ENCODE peak calls at places on chromosomes 1 and 21, in four cellular contexts. One of them, this sample, is unnamed. For H3K4me1 and H3K9me3, the result is how much of the 10 kb centered on the place peaks cover.

GRCh38 chr1:22038036-22038435 is 14.5 kb upstream of the CDC42 start:
- DNase-seq in upper lobe of right lung: no peak
- DNase-seq in fibroblast of lung: no peak
- DNase-seq in Peyer's patch: no peak
- DNase-seq in this sample: no peak

GRCh38 chr1:213273546-213273945 is 222.5 kb downstream of the RPS6KC1 start:
- DNase-seq in fibroblast of lung: no peak
- DNase-seq in upper lobe of right lung: no peak
- DNase-seq in Peyer's patch: no peak
- DNase-seq in this sample: no peak

GRCh38 chr1:150567341-150567716 is 12.1 kb downstream of the MCL1 start:
- DNase-seq in Peyer's patch: no peak
- DNase-seq in upper lobe of right lung: peak
- DNase-seq in fibroblast of lung: peak
- DNase-seq in this sample: peak

GRCh38 chr1:7136166-7136953 is 351.1 kb downstream of the CAMTA1 start:
- DNase-seq in Peyer's patch: no peak
- DNase-seq in upper lobe of right lung: no peak
- DNase-seq in fibroblast of lung: no peak
- DNase-seq in this sample: no peak

GRCh38 chr1:180966744-180967536 is 54.2 kb downstream of the KIAA1614 start:
- DNase-seq in fibroblast of lung: no peak
- DNase-seq in Peyer's patch: no peak
- DNase-seq in upper lobe of right lung: no peak
- DNase-seq in this sample: no peak

GRCh38 chr1:1020000-1020404 is at the start of gene AGRN:
- DNase-seq in Peyer's patch: peak
- DNase-seq in fibroblast of lung: no peak
- DNase-seq in upper lobe of right lung: no peak
- DNase-seq in this sample: no peak

GRCh38 chr1:191174298-191174697 is 696.6 kb upstream of the BRINP3 start:
- DNase-seq in upper lobe of right lung: no peak
- DNase-seq in fibroblast of lung: peak
- DNase-seq in Peyer's patch: no peak
- DNase-seq in this sample: no peak

GRCh38 chr21:36792505-36792967 is 93.6 kb downstream of the SIM2 start:
- DNase-seq in upper lobe of right lung: no peak
- DNase-seq in fibroblast of lung: no peak
- DNase-seq in Peyer's patch: no peak
- DNase-seq in this sample: no peak

GRCh38 chr1:185314416-185314815 is 2.6 kb downstream of the IVNS1ABP start:
- DNase-seq in Peyer's patch: no peak
- DNase-seq in upper lobe of right lung: no peak
- DNase-seq in fibroblast of lung: no peak
- DNase-seq in this sample: no peak

GRCh38 chr1:101278238-101278637 is 41.4 kb downstream of the S1PR1 start:
- DNase-seq in Peyer's patch: no peak
- DNase-seq in fibroblast of lung: no peak
- DNase-seq in upper lobe of right lung: no peak
- DNase-seq in this sample: no peak
- H3K4me1 ChIP-seq in Peyer's patch: under half
- H3K4me1 ChIP-seq in fibroblast of lung: under half
- H3K4me1 ChIP-seq in upper lobe of right lung: under half
- H3K4me1 ChIP-seq in this sample: half or more

DNA sequence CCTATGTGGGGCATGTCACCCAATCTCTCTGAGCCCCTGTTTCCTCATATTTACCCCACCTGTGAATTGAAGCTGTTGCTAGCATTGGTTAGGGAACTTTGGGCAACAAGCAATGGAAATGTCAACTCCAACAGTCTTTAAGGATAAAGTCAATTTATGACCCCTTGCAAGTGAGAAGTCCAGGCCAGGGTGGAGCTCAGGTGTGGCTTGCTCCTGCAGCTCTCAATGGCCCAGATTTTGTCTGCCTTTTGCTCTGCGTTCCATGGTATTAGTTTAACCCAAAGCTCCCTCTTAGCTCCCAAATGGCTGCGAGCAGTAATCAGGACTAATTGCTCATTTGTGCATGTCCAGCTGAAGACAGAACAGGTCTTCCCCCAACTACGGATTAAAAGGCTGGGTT is 70.4 kb upstream of the ABCG1 start:
- DNase-seq in upper lobe of right lung: no peak
- DNase-seq in Peyer's patch: no peak
- DNase-seq in fibroblast of lung: no peak
- DNase-seq in this sample: no peak
- H3K9me3 ChIP-seq in upper lobe of right lung: under half
- H3K9me3 ChIP-seq in Peyer's patch: under half
- H3K9me3 ChIP-seq in fibroblast of lung: under half
- H3K9me3 ChIP-seq in this sample: under half

GRCh38 chr1:114113801-114114750 is 39.6 kb downstream of the SYT6 start:
- DNase-seq in Peyer's patch: no peak
- DNase-seq in upper lobe of right lung: no peak
- DNase-seq in fibroblast of lung: no peak
- DNase-seq in this sample: no peak
- H3K4me3 ChIP-seq in Peyer's patch: no peak
- H3K4me3 ChIP-seq in upper lobe of right lung: no peak
- H3K4me3 ChIP-seq in fibroblast of lung: no peak
- H3K4me3 ChIP-seq in this sample: no peak

DNA sequence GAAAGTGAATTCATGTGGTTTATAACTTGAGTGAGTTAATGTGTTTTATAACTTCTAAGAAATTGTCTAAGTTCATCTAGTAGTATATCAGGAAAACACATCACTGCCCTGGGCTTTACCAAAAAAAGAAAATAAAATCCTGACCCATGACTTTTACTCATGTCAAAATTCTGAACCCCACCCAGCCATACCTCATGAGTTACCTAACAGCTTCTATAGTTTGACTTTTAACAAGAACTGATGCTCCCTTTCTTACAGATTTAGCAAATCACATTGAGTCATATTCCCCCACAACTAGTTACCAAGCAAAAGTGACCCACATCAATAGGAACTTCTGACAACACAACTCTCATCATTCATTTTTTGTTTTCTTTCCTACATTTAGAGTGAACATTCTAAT is 57.3 kb downstream of the ESRRG start:
- DNase-seq in fibroblast of lung: no peak
- DNase-seq in upper lobe of right lung: no peak
- DNase-seq in Peyer's patch: no peak
- DNase-seq in this sample: no peak
- H3K4me1 ChIP-seq in fibroblast of lung: under half
- H3K4me1 ChIP-seq in upper lobe of right lung: under half
- H3K4me1 ChIP-seq in Peyer's patch: under half
- H3K4me1 ChIP-seq in this sample: under half

DNA sequence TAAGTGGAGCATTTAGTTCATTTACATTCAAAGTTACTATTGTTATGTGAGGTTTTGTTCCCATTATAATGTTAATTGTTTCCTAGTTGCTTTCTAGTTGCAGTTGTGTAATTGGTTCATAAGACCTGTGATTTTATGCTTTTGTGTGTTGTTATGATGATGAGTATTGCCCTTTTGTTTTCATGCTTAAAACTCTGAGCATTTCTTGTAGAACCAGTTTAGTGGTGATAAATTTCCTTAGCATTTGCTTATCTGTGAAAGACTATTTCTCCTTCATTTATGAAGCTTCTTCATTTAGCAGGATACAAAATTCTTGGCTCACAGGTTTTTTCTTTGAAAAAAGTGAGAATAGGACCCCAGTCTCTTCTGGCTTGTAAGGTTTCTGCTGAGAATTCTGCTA is 274.8 kb upstream of the SPAG17 start:
- DNase-seq in upper lobe of right lung: no peak
- DNase-seq in fibroblast of lung: no peak
- DNase-seq in Peyer's patch: no peak
- DNase-seq in this sample: no peak
- H3K9me3 ChIP-seq in upper lobe of right lung: under half
- H3K9me3 ChIP-seq in fibroblast of lung: under half
- H3K9me3 ChIP-seq in Peyer's patch: under half
- H3K9me3 ChIP-seq in this sample: under half

GRCh38 chr1:197915217-197915616 is 2.0 kb upstream of the LHX9 start:
- DNase-seq in fibroblast of lung: no peak
- DNase-seq in Peyer's patch: no peak
- DNase-seq in upper lobe of right lung: no peak
- DNase-seq in this sample: no peak
- H3K4me3 ChIP-seq in fibroblast of lung: no peak
- H3K4me3 ChIP-seq in Peyer's patch: no peak
- H3K4me3 ChIP-seq in upper lobe of right lung: no peak
- H3K4me3 ChIP-seq in this sample: no peak

DNA sequence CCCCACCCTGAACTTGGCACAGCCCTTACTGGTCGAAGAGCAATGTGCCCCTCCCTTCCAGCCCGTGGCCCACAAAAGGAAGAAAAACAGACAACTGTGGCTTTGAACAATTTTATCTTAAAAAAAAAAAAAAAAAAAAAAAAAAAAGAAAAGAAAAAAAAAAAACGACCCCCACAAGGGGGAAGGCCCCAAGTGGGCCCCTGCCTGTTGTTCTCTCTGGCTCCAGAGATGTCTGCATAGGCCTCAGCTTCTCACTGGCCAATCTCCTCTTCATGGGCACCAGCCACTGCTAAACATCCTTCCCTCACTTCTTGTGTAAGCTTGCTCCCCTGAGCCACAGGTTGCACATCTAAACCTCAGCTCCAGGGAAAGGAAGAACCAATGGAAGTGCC is 386 bp upstream of the TSTD1 start:
- DNase-seq in upper lobe of right lung: no peak
- DNase-seq in Peyer's patch: no peak
- DNase-seq in fibroblast of lung: no peak
- DNase-seq in this sample: no peak
- H3K4me1 ChIP-seq in upper lobe of right lung: under half
- H3K4me1 ChIP-seq in Peyer's patch: under half
- H3K4me1 ChIP-seq in fibroblast of lung: under half
- H3K4me1 ChIP-seq in this sample: under half

DNA sequence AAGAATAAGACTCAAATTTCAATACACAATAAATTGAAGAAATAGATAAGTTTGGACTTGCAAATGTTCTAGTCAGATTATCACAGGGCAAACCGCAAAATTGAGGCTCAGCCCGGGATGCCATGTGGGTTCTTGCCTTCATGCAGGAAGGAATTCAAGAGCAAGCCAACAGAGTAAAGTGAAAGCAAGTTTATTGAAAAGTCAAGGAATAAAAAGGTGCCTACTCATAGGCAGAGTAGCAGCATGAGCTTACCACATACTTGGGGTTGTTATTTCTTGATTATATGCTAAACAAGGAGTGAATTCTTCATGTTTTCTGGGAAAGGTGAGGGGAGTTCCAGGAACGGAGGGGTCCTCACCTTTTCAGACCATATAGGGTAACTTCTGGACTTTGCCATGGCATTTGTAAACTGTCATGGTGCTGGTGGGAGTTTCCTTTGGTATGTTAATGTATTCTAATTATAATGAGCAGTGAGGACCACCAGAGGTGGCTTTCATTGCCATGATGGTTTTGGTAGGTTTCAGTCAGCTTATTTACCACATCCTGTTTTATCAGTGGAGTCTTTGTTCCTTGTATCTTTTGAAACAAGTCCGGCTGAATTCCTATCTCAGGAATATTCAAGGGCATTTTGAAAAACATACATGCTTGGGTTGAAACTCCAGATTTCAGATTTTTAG is 2.0 kb upstream of the OR2AK2 start:
- DNase-seq in upper lobe of right lung: no peak
- DNase-seq in fibroblast of lung: no peak
- DNase-seq in Peyer's patch: no peak
- DNase-seq in this sample: no peak
- H3K9me3 ChIP-seq in upper lobe of right lung: under half
- H3K9me3 ChIP-seq in fibroblast of lung: under half
- H3K9me3 ChIP-seq in Peyer's patch: under half
- H3K9me3 ChIP-seq in this sample: under half

GRCh38 chr1:80250573-80251168 is 1244.1 kb upstream of the ADGRL4 start:
- DNase-seq in Peyer's patch: no peak
- DNase-seq in upper lobe of right lung: no peak
- DNase-seq in fibroblast of lung: peak
- DNase-seq in this sample: no peak

GRCh38 chr1:80248886-80249285 is 1242.4 kb upstream of the ADGRL4 start:
- DNase-seq in upper lobe of right lung: no peak
- DNase-seq in Peyer's patch: no peak
- DNase-seq in fibroblast of lung: peak
- DNase-seq in this sample: no peak

GRCh38 chr1:80251591-80251990 is 1245.1 kb upstream of the ADGRL4 start:
- DNase-seq in fibroblast of lung: peak
- DNase-seq in upper lobe of right lung: no peak
- DNase-seq in Peyer's patch: no peak
- DNase-seq in this sample: no peak

GRCh38 chr1:80245813-80246212 is 1239.3 kb upstream of the ADGRL4 start:
- DNase-seq in Peyer's patch: no peak
- DNase-seq in fibroblast of lung: no peak
- DNase-seq in upper lobe of right lung: no peak
- DNase-seq in this sample: no peak

DNA sequence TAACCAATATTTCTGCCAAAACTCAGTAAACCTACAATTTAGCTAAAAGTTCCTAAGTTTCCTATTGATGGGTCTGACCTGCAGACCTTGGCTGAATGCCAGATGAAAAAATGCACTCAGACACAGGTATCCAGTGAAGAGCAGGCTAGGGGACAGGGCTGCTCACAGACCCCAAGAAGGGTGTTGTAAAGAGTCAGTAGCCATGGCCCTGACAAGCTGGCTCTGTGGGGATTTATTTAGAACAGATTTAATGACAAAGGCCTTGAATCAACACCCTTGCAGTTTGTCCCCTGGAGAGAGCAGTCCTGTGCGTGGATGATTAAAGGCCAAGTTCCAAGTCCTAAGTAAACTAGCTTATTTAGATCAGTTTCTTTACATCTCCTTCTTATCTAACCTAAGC is 1243.2 kb upstream of the ADGRL4 start:
- DNase-seq in fibroblast of lung: no peak
- DNase-seq in upper lobe of right lung: no peak
- DNase-seq in Peyer's patch: no peak
- DNase-seq in this sample: no peak
- H3K4me3 ChIP-seq in fibroblast of lung: no peak
- H3K4me3 ChIP-seq in upper lobe of right lung: no peak
- H3K4me3 ChIP-seq in Peyer's patch: no peak
- H3K4me3 ChIP-seq in this sample: no peak

DNA sequence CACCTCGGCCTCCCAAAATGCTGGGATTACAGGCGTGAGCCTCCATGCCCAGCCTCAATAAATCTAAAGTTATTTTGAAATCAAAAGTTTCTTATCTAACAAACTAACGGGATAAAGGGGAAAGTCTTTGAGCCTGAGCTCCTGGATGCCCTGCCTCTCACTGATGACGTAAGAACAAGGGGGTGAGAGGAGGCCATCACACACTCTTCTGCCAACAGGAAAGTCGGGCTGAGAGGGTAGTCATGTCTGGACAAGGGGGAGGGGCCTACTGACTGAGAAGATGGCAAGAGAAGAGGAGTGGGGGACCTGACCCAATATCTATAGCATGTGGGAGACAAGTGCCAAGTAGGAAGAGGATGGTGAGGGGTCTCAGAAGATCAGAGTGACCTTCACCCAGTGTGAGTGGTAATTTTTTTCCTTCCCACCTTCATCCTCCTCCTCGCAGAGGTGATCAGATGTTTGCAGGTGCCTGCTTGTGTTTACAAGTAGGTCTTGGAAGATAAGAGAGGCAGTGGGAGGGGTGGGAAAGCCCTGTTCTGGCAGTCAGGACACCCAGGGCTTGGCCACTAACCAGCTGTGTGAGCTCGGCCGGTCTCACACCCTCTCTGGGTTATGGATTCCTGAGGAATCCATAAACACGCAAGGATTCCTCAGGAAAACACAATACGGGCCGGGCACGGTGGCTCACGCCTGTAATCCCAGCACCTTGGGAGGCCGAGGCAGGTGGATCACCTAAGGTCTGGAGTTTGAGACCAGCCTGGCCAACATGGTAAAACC is 9.6 kb downstream of the UQCRHL start:
- DNase-seq in Peyer's patch: no peak
- DNase-seq in fibroblast of lung: peak
- DNase-seq in upper lobe of right lung: no peak
- DNase-seq in this sample: no peak
- H3K4me1 ChIP-seq in Peyer's patch: under half
- H3K4me1 ChIP-seq in fibroblast of lung: under half
- H3K4me1 ChIP-seq in upper lobe of right lung: under half
- H3K4me1 ChIP-seq in this sample: under half